ENCODE peak calls at places on chromosomes 13 and 19, in seven cellular contexts. P is GM12892, U is K562, Z is H1, A is Panc1, G is sigmoid colon, V is SK-N-SH. R is an unnamed sample.

GRCh38 chr13:66660013-66660804 is 569.9 kb downstream of the PCDH9 start:
- DNase-seq in Z (no peak), A (peak), G (no peak), P (no peak), U (no peak), V (no peak), R (no peak)

GRCh38 chr19:13505164-13505695 is 1.0 kb downstream of the CACNA1A start:
- DNase-seq in U (no peak), P (no peak), G (no peak), Z (no peak), V (no peak), A (no peak), R (peak)

GRCh38 chr13:23672616-23673015 is 102.4 kb downstream of the TNFRSF19 start:
- DNase-seq in G (no peak), V (no peak), Z (no peak), U (no peak), P (no peak), A (no peak), R (no peak)

GRCh38 chr19:6108721-6109633 is 1.3 kb downstream of the RFX2 start:
- DNase-seq in A (no peak), U (peak), P (no peak), G (peak), V (peak), Z (no peak), R (peak)

GRCh38 chr13:112464720-112465119 is 88.6 kb downstream of the SPACA7 start:
- DNase-seq in V (no peak), U (no peak), A (no peak), G (no peak), P (no peak), Z (no peak), R (no peak)

GRCh38 chr19:18940791-18941627 is at the start of gene HOMER3:
- DNase-seq in P (peak), Z (no peak), U (peak), G (peak), V (peak), A (no peak), R (peak)

GRCh38 chr13:31670831-31671617 is 68.3 kb upstream of the RXFP2 start:
- DNase-seq in P (no peak), U (no peak), A (no peak), G (no peak), V (peak), Z (no peak), R (no peak)

GRCh38 chr19:55319786-55320185 is 5.4 kb downstream of the TMEM150B start:
- DNase-seq in V (peak), A (no peak), Z (peak), G (no peak), U (peak), P (peak), R (no peak)

GRCh38 chr13:99617474-99618255 is 116.4 kb downstream of the TM9SF2 start:
- DNase-seq in G (no peak), P (no peak), A (peak), U (peak), V (peak), Z (no peak), R (no peak)

GRCh38 chr19:38470788-38471480 is 37.4 kb downstream of the RYR1 start:
- DNase-seq in P (no peak), U (no peak), Z (no peak), G (no peak), V (no peak), A (no peak), R (no peak)

GRCh38 chr13:113881614-113882265 is 17.9 kb upstream of the GAS6 start:
- DNase-seq in V (no peak), A (no peak), U (no peak), Z (no peak), P (no peak), G (no peak), R (no peak)

GRCh38 chr19:45863840-45864628 is at the start of gene FOXA3:
- DNase-seq in U (peak), G (no peak), P (peak), A (no peak), V (peak), Z (peak), R (peak)

GRCh38 chr13:76597868-76598267 is 288.3 kb downstream of the KCTD12 start:
- DNase-seq in P (no peak), G (no peak), Z (no peak), A (no peak), U (no peak), V (no peak), R (no peak)

GRCh38 chr19:55638864-55639359 is 1.9 kb upstream of the ZNF580 start:
- DNase-seq in Z (no peak), U (no peak), P (no peak), G (no peak), V (peak), A (no peak), R (no peak)

GRCh38 chr19:3698386-3698950 is 1.8 kb downstream of the PIP5K1C start:
- DNase-seq in A (no peak), Z (no peak), V (peak), G (no peak), P (peak), U (no peak), R (no peak)

GRCh38 chr13:94209110-94209509 is 270.4 kb downstream of the DCT start:
- DNase-seq in V (no peak), P (no peak), Z (no peak), U (no peak), A (no peak), G (no peak), R (no peak)

GRCh38 chr13:80040219-80040976 is 300.5 kb downstream of the SPRY2 start:
- DNase-seq in V (no peak), G (no peak), Z (no peak), U (no peak), A (peak), P (no peak), R (no peak)

GRCh38 chr19:39325778-39326680 is 5.4 kb upstream of the LRFN1 start:
- DNase-seq in A (no peak), U (peak), P (no peak), Z (no peak), G (no peak), V (peak), R (no peak)

GRCh38 chr19:12759686-12760085 is 8.1 kb downstream of the BEST2 start:
- DNase-seq in V (no peak), U (no peak), P (no peak), Z (no peak), A (no peak), G (no peak), R (no peak)

GRCh38 chr13:114128624-114129522 is 3.5 kb downstream of the RASA3 start:
- DNase-seq in G (peak), U (peak), A (no peak), P (peak), Z (no peak), V (no peak), R (peak)

GRCh38 chr13:27375686-27376326 is 48.6 kb upstream of the GTF3A start:
- DNase-seq in A (no peak), V (peak), Z (no peak), G (peak), P (no peak), U (peak), R (peak)

GRCh38 chr13:30107536-30108136 is 199.7 kb downstream of the KATNAL1 start:
- DNase-seq in Z (no peak), A (no peak), V (no peak), P (no peak), U (no peak), G (no peak), R (peak)

GRCh38 chr19:58170860-58171259 is 12.0 kb upstream of the ZNF274 start:
- DNase-seq in P (no peak), U (no peak), V (no peak), A (no peak), G (no peak), Z (no peak), R (no peak)

GRCh38 chr13:110323172-110323851 is 16.2 kb downstream of the COL4A2 start:
- DNase-seq in Z (no peak), G (peak), A (no peak), V (no peak), P (no peak), U (no peak), R (no peak)

GRCh38 chr13:81760316-81760715 is 1419.4 kb upstream of the SPRY2 start:
- DNase-seq in P (no peak), V (no peak), A (no peak), G (no peak), Z (no peak), U (no peak), R (no peak)

GRCh38 chr19:29943615-29944014 is 1.6 kb downstream of the URI1 start:
- DNase-seq in P (no peak), Z (no peak), G (no peak), U (no peak), A (no peak), V (no peak), R (no peak)

GRCh38 chr13:43448605-43449004 is 338.2 kb downstream of the ENOX1 start:
- DNase-seq in U (no peak), A (no peak), V (no peak), Z (no peak), P (no peak), G (no peak), R (no peak)

GRCh38 chr13:61913183-61913582 is 497.5 kb upstream of the PCDH20 start:
- DNase-seq in P (no peak), Z (no peak), U (no peak), G (no peak), V (no peak), A (no peak), R (no peak)

GRCh38 chr19:45097776-45098520 is 5.0 kb downstream of the PPP1R37 start:
- DNase-seq in V (no peak), P (no peak), Z (no peak), A (peak), U (peak), G (peak), R (peak)

GRCh38 chr13:99981115-99982020 is at the start of gene ZIC2:
- DNase-seq in U (peak), P (no peak), G (no peak), V (peak), A (no peak), Z (no peak), R (peak)

GRCh38 chr19:51407631-51408131 is 9.8 kb downstream of the SIGLEC10 start:
- DNase-seq in U (peak), G (no peak), P (no peak), Z (no peak), A (no peak), V (no peak), R (no peak)

GRCh38 chr13:112748947-112749346 is 59.1 kb downstream of the ATP11A start:
- DNase-seq in A (no peak), P (no peak), U (no peak), Z (no peak), G (peak), V (no peak), R (peak)

GRCh38 chr13:20676213-20676612 is 27.3 kb upstream of the IL17D start:
- DNase-seq in G (no peak), A (no peak), P (no peak), V (no peak), Z (no peak), U (no peak), R (no peak)

GRCh38 chr19:54952591-54953344 is 5.4 kb upstream of the NLRP7 start:
- DNase-seq in V (no peak), G (no peak), Z (no peak), A (no peak), U (no peak), P (no peak), R (no peak)

GRCh38 chr19:18419195-18419698 is at the start of gene SSBP4:
- DNase-seq in A (no peak), P (peak), Z (no peak), G (no peak), U (peak), V (peak), R (peak)

GRCh38 chr13:114064516-114065140 is 67.8 kb downstream of the RASA3 start:
- DNase-seq in P (no peak), V (peak), A (no peak), U (peak), Z (no peak), G (peak), R (no peak)

GRCh38 chr13:40483601-40484000 is 182.8 kb downstream of the FOXO1 start:
- DNase-seq in V (no peak), A (no peak), G (no peak), Z (no peak), U (no peak), P (no peak), R (peak)

GRCh38 chr13:51241720-51242119 is 19.5 kb downstream of the FAM124A start:
- DNase-seq in V (no peak), A (no peak), Z (no peak), U (no peak), G (peak), P (no peak), R (peak)

GRCh38 chr19:13137290-13137794 is 12.8 kb downstream of the STX10 start:
- DNase-seq in U (no peak), A (no peak), Z (no peak), G (no peak), V (no peak), P (no peak), R (no peak)

DNA sequence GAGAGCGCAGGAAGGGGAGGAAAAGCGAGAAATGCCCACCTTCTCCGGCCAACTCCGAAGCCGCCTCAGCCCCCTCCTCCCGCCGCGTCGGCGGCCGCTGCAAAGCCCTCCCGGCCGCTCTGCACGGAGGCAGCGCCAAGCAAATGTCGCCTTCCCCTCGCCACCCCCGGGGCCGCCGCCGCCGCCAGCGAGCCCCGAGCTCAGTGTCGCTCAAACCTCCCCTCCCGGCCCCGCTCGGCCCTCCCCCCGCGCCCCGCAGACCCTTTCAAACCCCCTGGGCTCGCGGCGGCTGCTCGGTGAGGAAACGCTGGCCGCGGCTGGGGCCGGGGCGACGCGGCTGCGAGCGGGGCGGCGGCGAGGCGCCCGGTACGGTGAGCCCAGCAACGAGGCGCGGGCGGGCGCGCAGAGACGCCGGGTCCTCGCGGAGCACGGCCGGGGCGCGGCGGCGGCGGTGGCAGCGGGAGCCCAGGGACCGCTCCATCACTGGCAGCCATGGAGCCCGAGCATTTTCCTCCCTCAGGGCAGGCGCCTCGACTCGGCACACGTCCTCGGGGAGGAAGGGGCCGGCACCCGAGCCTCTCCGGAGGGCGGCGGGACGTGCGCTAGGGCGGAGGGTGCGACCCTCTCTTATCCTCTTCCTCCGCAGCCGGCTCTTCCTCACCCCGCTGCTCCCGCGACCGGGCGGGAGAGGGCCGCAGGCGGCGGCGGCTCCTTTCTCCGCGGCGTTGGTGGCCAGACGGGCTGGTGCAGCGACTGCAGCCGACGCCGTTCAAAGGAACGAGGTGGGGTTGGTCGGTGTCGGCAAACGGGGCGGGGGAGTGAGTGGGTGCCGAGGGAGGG is 486 bp upstream of the TSC22D1 start:
- DNase-seq in Z (no peak), P (peak), V (peak), G (peak), A (no peak), U (peak), R (no peak)
- TF ChIP-seq POLR2AphosphoS5 in Z (no peak), P (no peak), V (peak), G (no peak), A (no peak), U (no peak), R (no peak)

GRCh38 chr19:7840629-7841028 is 10.6 kb downstream of the EVI5L start:
- DNase-seq in P (no peak), U (no peak), Z (no peak), V (no peak), A (no peak), G (no peak), R (no peak)
- TF ChIP-seq POLR2AphosphoS5 in P (no peak), U (no peak), Z (no peak), V (no peak), A (no peak), G (no peak), R (no peak)

DNA sequence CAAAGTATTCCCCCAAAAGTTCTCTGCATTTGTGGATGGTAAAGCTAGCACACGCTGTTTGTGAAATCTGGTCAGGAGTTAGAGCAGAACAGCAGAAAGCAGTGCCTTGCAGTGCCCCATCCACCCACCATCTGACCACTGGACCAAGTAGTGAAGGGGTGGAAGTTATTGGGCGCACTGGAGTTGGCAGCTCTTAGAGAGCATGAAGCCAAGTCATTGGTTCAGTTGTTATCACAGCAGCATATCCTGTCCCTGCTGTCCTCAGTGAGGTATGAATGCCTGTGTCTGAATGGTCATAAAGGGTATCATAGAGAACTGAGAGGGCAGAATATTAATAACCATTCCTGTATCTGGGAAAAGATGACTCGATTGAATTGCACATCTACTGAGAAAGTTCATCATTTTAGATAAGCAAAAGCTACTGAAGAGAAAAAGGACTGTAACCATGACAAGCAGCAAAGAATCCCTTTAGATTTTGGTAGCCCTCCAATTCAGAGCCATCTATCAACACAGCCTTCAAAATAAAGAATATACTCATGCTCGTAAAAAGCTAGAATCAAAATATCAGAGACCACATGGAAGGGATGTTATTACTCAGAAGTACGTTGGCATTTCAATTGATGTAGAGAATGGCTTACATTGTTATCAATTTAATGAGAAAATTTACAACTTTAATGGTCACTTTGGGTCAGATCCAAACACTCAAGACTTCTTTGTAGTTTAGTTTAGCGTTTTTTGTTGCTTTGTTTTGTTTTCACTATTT is 919.0 kb downstream of the EFNB2 start:
- DNase-seq in G (no peak), V (no peak), A (no peak), Z (no peak), U (no peak), P (no peak), R (no peak)
- TF ChIP-seq POLR2AphosphoS5 in G (no peak), V (no peak), A (no peak), Z (no peak), U (no peak), P (no peak), R (no peak)

GRCh38 chr19:35901055-35901644 is 810 bp upstream of the NFKBID start:
- DNase-seq in U (no peak), G (no peak), A (no peak), Z (no peak), V (no peak), P (no peak), R (no peak)

GRCh38 chr19:35897706-35898451 is 2.5 kb downstream of the NFKBID start:
- DNase-seq in G (no peak), P (no peak), V (peak), Z (no peak), U (no peak), A (no peak), R (no peak)

GRCh38 chr19:35901854-35902661 is at the start of gene HCST:
- DNase-seq in V (no peak), U (no peak), P (no peak), G (no peak), A (no peak), Z (no peak), R (no peak)

GRCh38 chr19:35896643-35897040 is 3.7 kb downstream of the NFKBID start:
- DNase-seq in A (no peak), U (no peak), G (no peak), Z (no peak), P (no peak), V (no peak), R (peak)

GRCh38 chr19:35899547-35900214 is 659 bp downstream of the NFKBID start:
- DNase-seq in Z (no peak), V (peak), G (peak), P (peak), A (no peak), U (peak), R (peak)
- TF ChIP-seq POLR2AphosphoS5 in Z (no peak), V (peak), G (peak), P (peak), A (peak), U (peak), R (peak)